ENCODE peak calls at places on chromosomes 11 and 22, in four cellular contexts. One of them, this sample, is unnamed.

GRCh38 chr11:2376751-2377451 is at the start of gene CD81:
- DNase-seq in K562: peak
- DNase-seq in GM12878: no peak
- DNase-seq in HepG2: no peak
- DNase-seq in this sample: peak

GRCh38 chr22:41380993-41381328 is 781 bp upstream of the TEF start:
- DNase-seq in K562: peak
- DNase-seq in GM12878: no peak
- DNase-seq in HepG2: peak
- DNase-seq in this sample: no peak

GRCh38 chr11:44939673-44940072 is 11.0 kb downstream of the TP53I11 start:
- DNase-seq in K562: peak
- DNase-seq in GM12878: no peak
- DNase-seq in HepG2: peak
- DNase-seq in this sample: peak

GRCh38 chr22:47175151-47175760 is 412.8 kb downstream of the TBC1D22A start:
- DNase-seq in K562: no peak
- DNase-seq in GM12878: no peak
- DNase-seq in HepG2: no peak
- DNase-seq in this sample: no peak

GRCh38 chr11:2300290-2300935 is 1.3 kb downstream of the C11orf21 start:
- DNase-seq in K562: no peak
- DNase-seq in GM12878: no peak
- DNase-seq in HepG2: no peak
- DNase-seq in this sample: no peak

GRCh38 chr11:64500176-64501013 is 90.6 kb upstream of the SLC22A12 start:
- DNase-seq in K562: peak
- DNase-seq in GM12878: no peak
- DNase-seq in HepG2: no peak
- DNase-seq in this sample: no peak

GRCh38 chr11:102518296-102519094 is 12.1 kb downstream of the MMP7 start:
- DNase-seq in K562: peak
- DNase-seq in GM12878: no peak
- DNase-seq in HepG2: no peak
- DNase-seq in this sample: no peak

GRCh38 chr11:46291441-46292143 is 14.1 kb downstream of the CREB3L1 start:
- DNase-seq in K562: no peak
- DNase-seq in GM12878: no peak
- DNase-seq in HepG2: no peak
- DNase-seq in this sample: no peak

GRCh38 chr11:72231396-72232259 is 7.1 kb downstream of the INPPL1 start:
- DNase-seq in K562: no peak
- DNase-seq in GM12878: no peak
- DNase-seq in HepG2: no peak
- DNase-seq in this sample: no peak

GRCh38 chr22:37740455-37741311 is 43.8 kb downstream of the TRIOBP start:
- DNase-seq in K562: no peak
- DNase-seq in GM12878: no peak
- DNase-seq in HepG2: no peak
- DNase-seq in this sample: no peak

GRCh38 chr11:106697058-106697457 is 321.2 kb downstream of the GUCY1A2 start:
- DNase-seq in K562: no peak
- DNase-seq in GM12878: no peak
- DNase-seq in HepG2: no peak
- DNase-seq in this sample: no peak

GRCh38 chr11:126591966-126592489 is 236.5 kb downstream of the ST3GAL4 start:
- DNase-seq in K562: no peak
- DNase-seq in GM12878: no peak
- DNase-seq in HepG2: no peak
- DNase-seq in this sample: no peak

GRCh38 chr22:39219071-39220050 is 25.4 kb downstream of the PDGFB start:
- DNase-seq in K562: peak
- DNase-seq in GM12878: no peak
- DNase-seq in HepG2: no peak
- DNase-seq in this sample: no peak

GRCh38 chr11:69605737-69606526 is 35.0 kb upstream of the CCND1 start:
- DNase-seq in K562: no peak
- DNase-seq in GM12878: no peak
- DNase-seq in HepG2: peak
- DNase-seq in this sample: no peak

GRCh38 chr11:122703541-122704272 is 48.2 kb downstream of the UBASH3B start:
- DNase-seq in K562: no peak
- DNase-seq in GM12878: no peak
- DNase-seq in HepG2: no peak
- DNase-seq in this sample: no peak

GRCh38 chr11:44625759-44626523 is 60.5 kb downstream of the CD82 start:
- DNase-seq in K562: no peak
- DNase-seq in GM12878: no peak
- DNase-seq in HepG2: no peak
- DNase-seq in this sample: no peak

GRCh38 chr11:1267441-1268100 is 41.9 kb downstream of the TOLLIP start:
- DNase-seq in K562: no peak
- DNase-seq in GM12878: no peak
- DNase-seq in HepG2: no peak
- DNase-seq in this sample: no peak

GRCh38 chr22:27881404-27881803 is 37.7 kb downstream of the PITPNB start:
- DNase-seq in K562: no peak
- DNase-seq in GM12878: no peak
- DNase-seq in HepG2: no peak
- DNase-seq in this sample: no peak

GRCh38 chr11:128695539-128696221 is 1.8 kb downstream of the FLI1 start:
- DNase-seq in K562: no peak
- DNase-seq in GM12878: no peak
- DNase-seq in HepG2: no peak
- DNase-seq in this sample: no peak

GRCh38 chr11:36447947-36448346 is 62.1 kb downstream of the TRAF6 start:
- DNase-seq in K562: no peak
- DNase-seq in GM12878: no peak
- DNase-seq in HepG2: no peak
- DNase-seq in this sample: no peak

GRCh38 chr11:111933872-111934271 is 3.3 kb upstream of the DIXDC1 start:
- DNase-seq in K562: no peak
- DNase-seq in GM12878: no peak
- DNase-seq in HepG2: no peak
- DNase-seq in this sample: no peak

GRCh38 chr11:8863838-8864237 is 47.2 kb upstream of the AKIP1 start:
- DNase-seq in K562: no peak
- DNase-seq in GM12878: no peak
- DNase-seq in HepG2: no peak
- DNase-seq in this sample: no peak

GRCh38 chr11:20342347-20343279 is 20.9 kb upstream of the HTATIP2 start:
- DNase-seq in K562: peak
- DNase-seq in GM12878: no peak
- DNase-seq in HepG2: peak
- DNase-seq in this sample: no peak

GRCh38 chr22:28023036-28023435 is 104.0 kb upstream of the PITPNB start:
- DNase-seq in K562: no peak
- DNase-seq in GM12878: no peak
- DNase-seq in HepG2: no peak
- DNase-seq in this sample: no peak

GRCh38 chr11:61295596-61295926 is 445 bp upstream of the VWCE start:
- DNase-seq in K562: no peak
- DNase-seq in GM12878: no peak
- DNase-seq in HepG2: no peak
- DNase-seq in this sample: no peak

GRCh38 chr11:24502425-24502824 is 5.6 kb downstream of the LUZP2 start:
- DNase-seq in K562: no peak
- DNase-seq in GM12878: no peak
- DNase-seq in HepG2: no peak
- DNase-seq in this sample: no peak

DNA sequence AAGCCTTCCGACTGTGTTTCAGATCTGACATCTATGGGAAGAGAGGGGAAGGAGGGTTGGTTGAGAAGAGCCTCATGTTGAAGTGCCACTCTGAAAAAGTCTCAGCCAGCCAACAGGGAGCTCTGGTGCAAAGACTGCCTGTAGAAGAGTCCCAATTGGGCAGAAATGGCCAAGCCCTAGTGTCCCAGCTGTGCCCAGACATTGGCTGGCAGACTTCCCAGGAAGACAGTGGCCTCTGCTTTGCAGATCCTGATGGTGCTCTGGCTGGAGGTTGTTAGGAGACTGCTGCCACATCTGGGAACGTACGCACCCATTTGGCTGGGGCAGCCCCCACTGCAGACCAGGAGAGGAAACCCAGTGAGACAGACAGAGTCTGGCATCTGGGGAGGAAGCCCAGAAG is 3.2 kb upstream of the PLA2G3 start:
- DNase-seq in K562: no peak
- DNase-seq in GM12878: no peak
- DNase-seq in HepG2: no peak
- DNase-seq in this sample: no peak
- TF ChIP-seq TARDBP in K562: no peak
- TF ChIP-seq TARDBP in GM12878: no peak
- TF ChIP-seq TARDBP in HepG2: no peak
- TF ChIP-seq TARDBP in this sample: no peak

DNA sequence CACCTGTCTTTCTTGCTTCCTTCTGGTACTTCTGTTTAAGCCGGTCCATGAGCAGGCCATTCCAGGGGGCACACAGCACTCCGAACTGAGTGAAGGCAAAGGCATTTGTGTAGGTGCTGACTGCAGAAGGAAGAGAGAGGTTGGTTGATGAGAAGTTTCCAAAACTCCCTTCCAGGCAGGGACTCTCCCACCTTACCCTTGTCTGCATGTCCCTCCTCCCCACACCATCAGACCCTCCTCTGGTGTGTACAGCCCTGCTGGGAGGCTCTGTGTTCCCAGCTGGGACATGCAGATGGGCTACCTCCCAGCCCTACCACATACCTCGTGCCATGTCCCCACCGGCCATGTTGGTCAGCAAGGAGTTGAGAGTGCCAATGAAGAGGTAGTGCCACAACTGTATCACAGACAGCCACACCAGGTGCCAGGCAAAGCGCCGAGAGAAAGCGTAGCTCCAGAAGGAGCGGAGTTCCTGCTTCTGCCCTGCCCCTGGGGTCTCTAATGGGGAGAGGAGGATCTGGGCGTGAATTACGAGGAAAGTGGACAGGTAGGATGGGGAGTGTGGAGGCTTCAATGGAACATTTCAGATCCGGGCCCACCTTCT is 12.2 kb downstream of the SLC43A3 start:
- DNase-seq in K562: no peak
- DNase-seq in GM12878: no peak
- DNase-seq in HepG2: no peak
- DNase-seq in this sample: no peak
- TF ChIP-seq TARDBP in K562: no peak
- TF ChIP-seq TARDBP in GM12878: no peak
- TF ChIP-seq TARDBP in HepG2: no peak
- TF ChIP-seq TARDBP in this sample: no peak

GRCh38 chr11:17015639-17016125 is 1.5 kb upstream of the PLEKHA7 start:
- DNase-seq in K562: no peak
- DNase-seq in GM12878: no peak
- DNase-seq in HepG2: no peak
- DNase-seq in this sample: no peak

GRCh38 chr11:17013548-17014320 is 480 bp downstream of the PLEKHA7 start:
- DNase-seq in K562: no peak
- DNase-seq in GM12878: no peak
- DNase-seq in HepG2: peak
- DNase-seq in this sample: peak

GRCh38 chr11:17014774-17015638 is 792 bp upstream of the PLEKHA7 start:
- DNase-seq in K562: peak
- DNase-seq in GM12878: no peak
- DNase-seq in HepG2: peak
- DNase-seq in this sample: peak

GRCh38 chr11:17012712-17013547 is 1.3 kb downstream of the PLEKHA7 start:
- DNase-seq in K562: no peak
- DNase-seq in GM12878: no peak
- DNase-seq in HepG2: peak
- DNase-seq in this sample: no peak

GRCh38 chr11:17014321-17014773 is at the start of gene PLEKHA7:
- DNase-seq in K562: no peak
- DNase-seq in GM12878: no peak
- DNase-seq in HepG2: peak
- DNase-seq in this sample: peak
- TF ChIP-seq TARDBP in K562: no peak
- TF ChIP-seq TARDBP in GM12878: no peak
- TF ChIP-seq TARDBP in HepG2: no peak
- TF ChIP-seq TARDBP in this sample: no peak

GRCh38 chr22:24406322-24407277 is 20.8 kb upstream of the ADORA2A start:
- DNase-seq in K562: peak
- DNase-seq in GM12878: no peak
- DNase-seq in HepG2: no peak
- DNase-seq in this sample: no peak
- TF ChIP-seq TARDBP in K562: no peak
- TF ChIP-seq TARDBP in GM12878: no peak
- TF ChIP-seq TARDBP in HepG2: no peak
- TF ChIP-seq TARDBP in this sample: no peak

GRCh38 chr11:108959874-108960273 is 295.0 kb downstream of the DDX10 start:
- DNase-seq in K562: no peak
- DNase-seq in GM12878: no peak
- DNase-seq in HepG2: no peak
- DNase-seq in this sample: no peak
- TF ChIP-seq TARDBP in K562: no peak
- TF ChIP-seq TARDBP in GM12878: no peak
- TF ChIP-seq TARDBP in HepG2: no peak
- TF ChIP-seq TARDBP in this sample: no peak

DNA sequence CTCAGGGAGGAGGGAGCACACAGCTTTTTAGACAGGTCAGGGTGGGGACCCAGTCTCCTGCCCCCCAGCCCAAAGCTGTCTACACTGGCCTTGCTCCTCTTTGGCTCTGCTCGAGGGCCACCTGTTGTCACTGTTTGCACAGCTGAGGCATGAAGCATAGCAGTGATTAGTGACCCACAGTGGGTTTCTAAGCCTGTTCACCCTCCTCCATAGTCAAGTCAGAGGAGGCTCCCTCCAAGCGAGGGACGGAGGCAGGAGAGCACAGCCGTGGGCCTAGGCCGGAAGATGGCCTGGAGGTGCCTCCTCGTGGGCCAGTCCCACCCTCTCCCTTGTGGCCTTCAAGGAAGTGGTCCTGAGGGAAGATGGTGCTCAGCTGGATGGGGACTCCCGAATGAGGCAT is 241.1 kb downstream of the GRIK4 start:
- DNase-seq in K562: no peak
- DNase-seq in GM12878: no peak
- DNase-seq in HepG2: no peak
- DNase-seq in this sample: peak
- TF ChIP-seq TARDBP in K562: no peak
- TF ChIP-seq TARDBP in GM12878: no peak
- TF ChIP-seq TARDBP in HepG2: no peak
- TF ChIP-seq TARDBP in this sample: no peak

This sample was measured in HEK293T.